ENCODE peak calls at places on chromosomes 11 and 22, in eight cellular contexts. A, L, Y, Q, R, K, O and N are unnamed samples.

GRCh38 chr11:14417186-14417585 is 58.2 kb upstream of the RRAS2 start:
- DNase-seq in A (no peak), L (no peak), Y (no peak), Q (peak), R (no peak), K (no peak), O (no peak), N (no peak)

GRCh38 chr11:95790933-95791247 is 592 bp downstream of the CEP57 start:
- DNase-seq in A (peak), L (peak), Y (peak), Q (peak), R (peak), K (no peak), O (peak), N (peak)

GRCh38 chr11:44246726-44247125 is 63.2 kb downstream of the ALX4 start:
- DNase-seq in A (no peak), L (no peak), Y (no peak), Q (no peak), R (no peak), K (no peak), O (no peak), N (peak)

GRCh38 chr11:35272391-35272821 is 133.4 kb downstream of the CD44 start:
- DNase-seq in A (no peak), L (no peak), Y (no peak), Q (no peak), R (no peak), K (no peak), O (no peak), N (no peak)

GRCh38 chr11:73399159-73400090 is 23.2 kb downstream of the RELT start:
- DNase-seq in A (no peak), L (no peak), Y (peak), Q (no peak), R (no peak), K (no peak), O (no peak), N (no peak)

GRCh38 chr22:33035276-33035863 is 22.8 kb downstream of the SYN3 start:
- DNase-seq in A (no peak), L (no peak), Y (peak), Q (no peak), R (no peak), K (no peak), O (no peak), N (no peak)

GRCh38 chr11:4903484-4903883 is at the start of gene OR51A7:
- DNase-seq in A (no peak), L (no peak), Y (no peak), Q (no peak), R (no peak), K (no peak), O (no peak), N (no peak)

GRCh38 chr11:70365536-70365912 is 32.8 kb upstream of the CTTN start:
- DNase-seq in A (no peak), L (no peak), Y (peak), Q (no peak), R (no peak), K (no peak), O (no peak), N (no peak)

GRCh38 chr11:91299980-91300379 is 924.6 kb upstream of the FAT3 start:
- DNase-seq in A (no peak), L (no peak), Y (no peak), Q (no peak), R (no peak), K (peak), O (no peak), N (no peak)

GRCh38 chr11:127564803-127565202 is 564.2 kb upstream of the KIRREL3 start:
- DNase-seq in A (no peak), L (no peak), Y (no peak), Q (no peak), R (no peak), K (no peak), O (no peak), N (no peak)

GRCh38 chr22:40107756-40108437 is 69.8 kb upstream of the TNRC6B start:
- DNase-seq in A (no peak), L (no peak), Y (no peak), Q (peak), R (peak), K (peak), O (no peak), N (peak)

GRCh38 chr11:11179239-11179638 is 173.8 kb downstream of the CSNK2A3 start:
- DNase-seq in A (no peak), L (no peak), Y (no peak), Q (no peak), R (no peak), K (peak), O (no peak), N (peak)

GRCh38 chr11:75406338-75406777 is 7.0 kb downstream of the RPS3 start:
- DNase-seq in A (peak), L (no peak), Y (no peak), Q (no peak), R (no peak), K (no peak), O (no peak), N (peak)

GRCh38 chr11:8605956-8606355 is 11.9 kb upstream of the STK33 start:
- DNase-seq in A (no peak), L (no peak), Y (no peak), Q (no peak), R (no peak), K (no peak), O (no peak), N (no peak)

GRCh38 chr11:28447226-28447625 is 339.0 kb downstream of the METTL15 start:
- DNase-seq in A (no peak), L (no peak), Y (no peak), Q (no peak), R (no peak), K (no peak), O (peak), N (no peak)

GRCh38 chr11:22832315-22833041 is 2.9 kb upstream of the SVIP start:
- DNase-seq in A (peak), L (no peak), Y (no peak), Q (no peak), R (no peak), K (peak), O (no peak), N (peak)

GRCh38 chr11:125346565-125347260 is 149.4 kb downstream of the FEZ1 start:
- DNase-seq in A (no peak), L (peak), Y (no peak), Q (no peak), R (no peak), K (no peak), O (no peak), N (no peak)

GRCh38 chr11:57536947-57537654 is at the start of gene SMTNL1:
- DNase-seq in A (no peak), L (no peak), Y (no peak), Q (no peak), R (no peak), K (no peak), O (no peak), N (no peak)

GRCh38 chr22:29251265-29251664 is 16.5 kb downstream of the RHBDD3 start:
- DNase-seq in A (no peak), L (no peak), Y (peak), Q (no peak), R (no peak), K (no peak), O (no peak), N (no peak)

GRCh38 chr11:17846852-17847453 is 112.4 kb downstream of the KCNC1 start:
- DNase-seq in A (peak), L (no peak), Y (no peak), Q (no peak), R (no peak), K (no peak), O (peak), N (peak)

GRCh38 chr11:112518371-112518770 is 257.7 kb upstream of the PLET1 start:
- DNase-seq in A (no peak), L (no peak), Y (no peak), Q (no peak), R (no peak), K (no peak), O (no peak), N (no peak)

GRCh38 chr11:119101367-119101758 is 290 bp downstream of the DPAGT1 start:
- DNase-seq in A (peak), L (no peak), Y (no peak), Q (peak), R (no peak), K (no peak), O (peak), N (no peak)

GRCh38 chr22:36856121-36856791 is 4.5 kb upstream of the NCF4 start:
- DNase-seq in A (peak), L (peak), Y (peak), Q (peak), R (peak), K (peak), O (peak), N (peak)

GRCh38 chr11:72586591-72587090 is 87.6 kb downstream of the PDE2A start:
- DNase-seq in A (peak), L (peak), Y (no peak), Q (no peak), R (no peak), K (no peak), O (no peak), N (no peak)

GRCh38 chr11:2771758-2772466 is 72.1 kb upstream of the KCNQ1OT1 start:
- DNase-seq in A (no peak), L (peak), Y (peak), Q (peak), R (no peak), K (no peak), O (no peak), N (no peak)

GRCh38 chr11:116946414-116946813 is 109.0 kb upstream of the APOA1 start:
- DNase-seq in A (no peak), L (no peak), Y (no peak), Q (no peak), R (no peak), K (no peak), O (peak), N (no peak)

GRCh38 chr11:14203392-14203791 is 155.6 kb downstream of the RRAS2 start:
- DNase-seq in A (no peak), L (no peak), Y (no peak), Q (no peak), R (no peak), K (no peak), O (no peak), N (no peak)

GRCh38 chr11:73158356-73159051 is 16.4 kb upstream of the FCHSD2 start:
- DNase-seq in A (no peak), L (no peak), Y (peak), Q (no peak), R (no peak), K (no peak), O (no peak), N (no peak)

GRCh38 chr11:10693509-10694071 is at the start of gene IRAG1:
- DNase-seq in A (no peak), L (peak), Y (no peak), Q (no peak), R (peak), K (no peak), O (no peak), N (no peak)

GRCh38 chr22:38489561-38490133 is 16.5 kb downstream of the DDX17 start:
- DNase-seq in A (no peak), L (no peak), Y (no peak), Q (no peak), R (no peak), K (no peak), O (peak), N (no peak)

GRCh38 chr11:1160231-1161101 is 2.7 kb downstream of the MUC5AC start:
- DNase-seq in A (no peak), L (no peak), Y (peak), Q (no peak), R (no peak), K (no peak), O (no peak), N (no peak)

GRCh38 chr11:1163321-1163910 is 5.7 kb downstream of the MUC5AC start:
- DNase-seq in A (no peak), L (no peak), Y (peak), Q (no peak), R (no peak), K (no peak), O (no peak), N (no peak)

GRCh38 chr11:1162498-1163311 is 5.0 kb downstream of the MUC5AC start:
- DNase-seq in A (no peak), L (no peak), Y (peak), Q (no peak), R (peak), K (no peak), O (no peak), N (no peak)

GRCh38 chr11:1161410-1162152 is 3.8 kb downstream of the MUC5AC start:
- DNase-seq in A (no peak), L (no peak), Y (peak), Q (no peak), R (no peak), K (no peak), O (no peak), N (no peak)

DNA sequence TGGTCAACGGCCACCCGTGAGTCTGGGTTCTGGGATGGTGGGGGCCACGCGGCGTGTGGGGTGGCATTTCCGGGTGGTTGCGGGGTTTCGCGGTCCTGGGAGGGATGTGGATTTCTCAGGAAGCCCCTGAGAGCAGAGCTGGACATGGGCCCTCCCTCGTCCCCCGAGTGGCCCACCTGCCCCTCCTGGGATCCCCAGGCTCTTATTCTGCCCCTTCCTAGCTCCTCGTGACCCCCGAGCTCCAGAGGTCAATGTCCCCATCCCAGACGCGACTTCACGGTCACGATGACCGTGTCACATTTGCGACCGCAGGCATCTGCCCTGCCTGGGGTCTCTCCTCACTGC is 4.4 kb downstream of the MUC5AC start:
- DNase-seq in A (no peak), L (no peak), Y (peak), Q (no peak), R (no peak), K (no peak), O (no peak), N (no peak)
- H3K4me3 ChIP-seq in A (no peak), L (no peak), Y (no peak), Q (no peak), R (no peak), K (no peak), O (no peak), N (no peak)

GRCh38 chr11:131889760-131890620 is 519.6 kb downstream of the NTM start:
- DNase-seq in A (no peak), L (no peak), Y (no peak), Q (no peak), R (no peak), K (no peak), O (no peak), N (no peak)
- TF ChIP-seq CTCF in A (no peak), L (no peak), Y (no peak), Q (no peak), R (no peak), K (peak), O (no peak), N (no peak)

GRCh38 chr11:134728186-134728585 is 316.1 kb upstream of the B3GAT1 start:
- DNase-seq in A (no peak), L (no peak), Y (peak), Q (no peak), R (no peak), K (no peak), O (no peak), N (no peak)

GRCh38 chr11:134727204-134727603 is 315.2 kb upstream of the B3GAT1 start:
- DNase-seq in A (peak), L (no peak), Y (peak), Q (peak), R (no peak), K (no peak), O (no peak), N (no peak)

GRCh38 chr11:134725939-134726639 is 314.0 kb upstream of the B3GAT1 start:
- DNase-seq in A (peak), L (peak), Y (no peak), Q (no peak), R (no peak), K (no peak), O (no peak), N (no peak)

GRCh38 chr11:134725211-134725610 is 313.2 kb upstream of the B3GAT1 start:
- DNase-seq in A (no peak), L (no peak), Y (peak), Q (no peak), R (no peak), K (no peak), O (no peak), N (no peak)

DNA sequence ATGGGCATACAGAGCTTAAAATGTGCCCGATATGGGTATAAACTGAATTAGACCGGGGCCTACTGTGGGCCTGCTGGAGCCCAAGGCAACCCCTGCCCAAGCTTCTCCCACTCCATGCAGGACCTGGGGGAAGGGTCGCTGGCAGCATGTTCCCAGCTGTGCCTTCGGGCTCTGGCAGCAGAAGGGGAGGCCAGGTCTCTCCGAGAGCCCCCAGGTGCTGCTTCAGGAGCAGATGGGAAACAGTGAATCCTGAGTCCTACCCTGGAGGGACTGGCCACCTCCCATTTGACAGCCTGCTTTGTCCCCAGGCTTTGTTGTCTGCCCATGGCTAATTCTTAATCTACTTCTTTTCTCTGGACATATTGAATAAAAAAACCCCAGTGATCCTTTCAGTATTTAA is 315.6 kb upstream of the B3GAT1 start:
- DNase-seq in A (no peak), L (no peak), Y (peak), Q (no peak), R (no peak), K (no peak), O (no peak), N (no peak)
- H3K4me3 ChIP-seq in A (no peak), L (no peak), Y (no peak), Q (no peak), R (no peak), K (no peak), O (no peak), N (no peak)

DNA sequence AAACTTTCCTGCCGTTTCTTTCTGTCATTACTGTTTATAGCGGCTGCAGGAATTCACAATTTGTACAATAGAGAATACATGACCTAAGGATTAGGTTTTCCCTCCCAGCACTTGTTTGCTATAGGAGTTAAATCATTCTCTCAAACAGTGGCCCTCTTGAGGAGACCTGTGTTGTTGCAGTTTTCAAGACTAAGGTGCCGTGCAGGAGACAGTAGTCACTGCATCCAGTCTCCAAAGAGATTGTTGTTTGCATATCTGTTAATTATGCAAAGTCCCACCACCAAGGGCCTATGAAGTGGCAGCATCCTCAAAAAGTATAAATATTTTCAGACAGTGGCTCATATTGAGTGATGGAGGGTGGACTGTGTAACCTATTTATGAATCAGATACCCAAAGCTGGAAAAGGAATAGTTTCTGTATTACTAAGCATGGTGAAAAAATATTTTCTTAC is 2.3 kb downstream of the PRSS23 start:
- DNase-seq in A (peak), L (no peak), Y (no peak), Q (no peak), R (no peak), K (no peak), O (peak), N (peak)
- TF ChIP-seq CTCF in A (peak), L (peak), Y (no peak), Q (peak), R (peak), K (peak), O (peak), N (peak)

GRCh38 chr11:123483465-123483864 is 53.4 kb downstream of the GRAMD1B start:
- DNase-seq in A (no peak), L (no peak), Y (peak), Q (no peak), R (no peak), K (no peak), O (no peak), N (no peak)
- H3K4me3 ChIP-seq in A (no peak), L (no peak), Y (no peak), Q (no peak), R (no peak), K (no peak), O (no peak), N (no peak)

DNA sequence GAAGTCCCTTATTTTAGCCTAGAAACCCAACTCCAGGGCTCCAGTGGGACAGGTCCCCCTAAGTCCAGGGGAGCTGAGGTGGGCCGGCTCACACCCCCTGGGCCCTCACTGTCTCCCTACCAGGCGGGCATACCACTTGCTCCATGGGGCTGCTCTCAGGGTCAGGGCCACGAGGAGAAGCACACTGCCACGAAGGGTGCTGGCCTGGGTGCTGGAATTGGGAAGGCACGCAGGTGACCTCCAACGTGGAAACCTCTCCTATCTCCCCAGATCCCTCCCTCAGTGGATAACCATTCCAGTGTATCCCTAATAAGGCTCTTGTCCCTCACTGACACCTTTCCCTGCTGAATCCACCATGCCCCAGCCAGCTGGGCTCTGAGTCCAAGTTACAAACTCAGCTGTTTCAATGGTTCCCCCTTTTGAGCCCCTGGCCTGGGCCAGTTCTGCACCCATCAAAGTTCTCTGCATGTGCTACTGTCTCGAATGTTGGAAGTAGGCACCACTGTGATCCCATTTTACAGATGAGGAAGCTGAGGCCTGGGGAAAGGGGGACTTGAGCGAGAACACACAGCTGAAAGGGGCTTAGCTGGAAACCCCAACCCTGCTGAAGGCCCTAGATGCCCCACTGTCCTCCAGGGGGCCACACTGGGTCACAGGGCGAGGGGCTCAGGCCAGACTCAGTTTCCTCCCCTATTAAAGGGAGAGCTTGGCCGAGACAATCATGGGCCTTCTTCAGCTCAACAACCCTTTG is 1.5 kb downstream of the SHISAL1 start:
- DNase-seq in A (peak), L (no peak), Y (no peak), Q (no peak), R (no peak), K (no peak), O (no peak), N (no peak)
- TF ChIP-seq CTCF in A (no peak), L (no peak), Y (no peak), Q (peak), R (no peak), K (no peak), O (no peak), N (no peak)

GRCh38 chr11:128789497-128790080 is 77.5 kb downstream of the KCNJ1 start:
- DNase-seq in A (no peak), L (no peak), Y (no peak), Q (no peak), R (no peak), K (no peak), O (no peak), N (no peak)
- H3K4me3 ChIP-seq in A (no peak), L (no peak), Y (no peak), Q (no peak), R (no peak), K (no peak), O (no peak), N (no peak)

DNA sequence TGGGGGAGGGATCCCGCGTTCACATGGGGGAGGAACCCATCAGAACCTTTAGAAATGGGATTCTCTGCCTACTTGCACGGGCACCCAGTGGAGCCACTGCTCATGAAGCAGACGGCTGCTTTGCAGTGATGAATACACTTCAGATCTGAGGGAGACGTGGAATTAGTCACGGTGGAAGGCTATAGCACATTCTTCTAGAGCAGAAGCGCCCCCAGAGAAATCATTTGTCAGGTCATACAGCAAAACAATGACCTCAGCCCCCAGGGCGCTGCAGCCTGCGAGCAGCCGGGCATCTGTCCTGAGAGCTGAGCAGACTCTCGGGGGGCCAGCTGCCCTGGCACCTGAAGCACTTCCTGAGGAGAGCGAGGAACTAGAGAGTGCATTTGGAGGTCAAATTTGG is 12.7 kb downstream of the TP53AIP1 start:
- DNase-seq in A (no peak), L (no peak), Y (no peak), Q (no peak), R (no peak), K (no peak), O (no peak), N (no peak)
- TF ChIP-seq CTCF in A (no peak), L (no peak), Y (no peak), Q (no peak), R (no peak), K (no peak), O (no peak), N (no peak)